ENCODE peak calls at places on chromosomes 3 and 15, in six cellular contexts. One of them, this sample, is unnamed.

GRCh38 chr15:67110958-67111864 is 45.8 kb downstream of the SMAD3 start:
- DNase-seq in dermis blood vessel endothelial cell: no peak
- DNase-seq in stomach: no peak
- DNase-seq in aorta: peak; percentile 24
- DNase-seq in M059J: no peak
- DNase-seq in SHP77: no peak
- DNase-seq in this sample: peak; percentile 61

GRCh38 chr15:92770641-92771040 is 115.1 kb upstream of the FAM174B start:
- DNase-seq in dermis blood vessel endothelial cell: no peak
- DNase-seq in stomach: no peak
- DNase-seq in aorta: no peak
- DNase-seq in M059J: no peak
- DNase-seq in SHP77: no peak
- DNase-seq in this sample: no peak

GRCh38 chr15:93826798-93827197 is 404.6 kb upstream of the MCTP2 start:
- DNase-seq in dermis blood vessel endothelial cell: no peak
- DNase-seq in stomach: no peak
- DNase-seq in aorta: no peak
- DNase-seq in M059J: no peak
- DNase-seq in SHP77: no peak
- DNase-seq in this sample: no peak

GRCh38 chr15:68370768-68371151 is 61.2 kb downstream of the ITGA11 start:
- DNase-seq in dermis blood vessel endothelial cell: no peak
- DNase-seq in stomach: no peak
- DNase-seq in aorta: no peak
- DNase-seq in M059J: no peak
- DNase-seq in SHP77: no peak
- DNase-seq in this sample: no peak

GRCh38 chr15:78726870-78727551 is 84.3 kb downstream of the ADAMTS7 start:
- DNase-seq in dermis blood vessel endothelial cell: no peak
- DNase-seq in stomach: peak; percentile 34
- DNase-seq in aorta: no peak
- DNase-seq in M059J: peak; percentile 65
- DNase-seq in SHP77: peak; percentile 68
- DNase-seq in this sample: peak; percentile 16

GRCh38 chr3:51637941-51638471 is 33.0 kb upstream of the TEX264 start:
- DNase-seq in dermis blood vessel endothelial cell: peak; percentile 88
- DNase-seq in stomach: peak; percentile 44
- DNase-seq in aorta: no peak
- DNase-seq in M059J: peak; percentile 45
- DNase-seq in SHP77: peak; percentile 63
- DNase-seq in this sample: peak; percentile 56

GRCh38 chr3:14976317-14976716 is 28.9 kb downstream of the NR2C2 start:
- DNase-seq in dermis blood vessel endothelial cell: peak; percentile 13
- DNase-seq in stomach: no peak
- DNase-seq in aorta: no peak
- DNase-seq in M059J: no peak
- DNase-seq in SHP77: no peak
- DNase-seq in this sample: no peak

GRCh38 chr15:82875411-82876003 is 66.1 kb downstream of the WHAMM start:
- DNase-seq in dermis blood vessel endothelial cell: no peak
- DNase-seq in stomach: no peak
- DNase-seq in aorta: no peak
- DNase-seq in M059J: peak; percentile 69
- DNase-seq in SHP77: no peak
- DNase-seq in this sample: peak; percentile 48

GRCh38 chr3:30342319-30343060 is 263.9 kb upstream of the TGFBR2 start:
- DNase-seq in dermis blood vessel endothelial cell: peak; percentile 98
- DNase-seq in stomach: no peak
- DNase-seq in aorta: no peak
- DNase-seq in M059J: peak; percentile 96
- DNase-seq in SHP77: no peak
- DNase-seq in this sample: peak; percentile 95

GRCh38 chr15:74983725-74984231 is 11.6 kb upstream of the SCAMP5 start:
- DNase-seq in dermis blood vessel endothelial cell: peak; percentile 54
- DNase-seq in stomach: no peak
- DNase-seq in aorta: no peak
- DNase-seq in M059J: peak; percentile 71
- DNase-seq in SHP77: no peak
- DNase-seq in this sample: no peak

This sample was measured in EL.